ENCODE peak calls at places on chromosome 12, in five cellular contexts. G, F, K, L and X are unnamed samples.
A peak's percentile ranks its signal among the peaks of the same experiment; 100 is the strongest.

GRCh38 chr12:127565241-127565640 is 701.7 kb upstream of the TMEM132C start:
- DNase-seq in L (no peak), F (no peak), G (no peak), K (no peak), X (no peak)

GRCh38 chr12:116070420-116070819 is 207.1 kb downstream of the MED13L start:
- DNase-seq in G (no peak), K (no peak), F (no peak), L (no peak), X (no peak)

GRCh38 chr12:125395583-125396215 is 330.5 kb downstream of the AACS start:
- DNase-seq in G (no peak), F (no peak), K (no peak), L (no peak), X (no peak)

GRCh38 chr12:30964896-30965612 is 38.5 kb downstream of the TSPAN11 start:
- DNase-seq in G (no peak), K (no peak), L (no peak), F (no peak), X (no peak)

GRCh38 chr12:38904932-38905479 is 385 bp downstream of the CPNE8 start:
- DNase-seq in G (peak; percentile 66), L (peak; percentile 79), K (no peak), F (peak; percentile 10), X (no peak)

GRCh38 chr12:40980346-40981005 is 207.6 kb upstream of the PDZRN4 start:
- DNase-seq in K (no peak), L (no peak), F (no peak), G (peak; percentile 64), X (no peak)

GRCh38 chr12:124520258-124520657 is 47.2 kb downstream of the NCOR2 start:
- DNase-seq in L (peak; percentile 53), F (no peak), G (no peak), K (no peak), X (no peak)

GRCh38 chr12:69534389-69534822 is 50.9 kb upstream of the CCT2 start:
- DNase-seq in K (no peak), L (peak; percentile 58), G (peak; percentile 90), F (no peak), X (peak; percentile 98)

GRCh38 chr12:78095623-78096022 is 264.9 kb downstream of the NAV3 start:
- DNase-seq in F (no peak), L (no peak), K (no peak), G (no peak), X (no peak)

GRCh38 chr12:22339691-22340090 is 5.2 kb upstream of the ST8SIA1 start:
- DNase-seq in G (no peak), F (no peak), K (no peak), L (no peak), X (no peak)

GRCh38 chr12:13973981-13974380 is 7.4 kb downstream of the GRIN2B start:
- DNase-seq in K (no peak), L (no peak), F (no peak), G (no peak), X (no peak)

GRCh38 chr12:39368891-39369290 is 74.0 kb downstream of the KIF21A start:
- DNase-seq in G (no peak), F (no peak), L (no peak), K (no peak), X (no peak)

GRCh38 chr12:49959570-49960473 is 1.9 kb upstream of the AQP5 start:
- DNase-seq in G (no peak), F (no peak), K (no peak), L (no peak), X (no peak)

GRCh38 chr12:25950329-25951115 is 8.0 kb upstream of the RASSF8 start:
- DNase-seq in K (no peak), L (no peak), G (no peak), F (no peak), X (no peak)

GRCh38 chr12:1611775-1612174 is 17.3 kb upstream of the WNT5B start:
- DNase-seq in G (no peak), F (no peak), K (no peak), L (no peak), X (peak; percentile 76)

GRCh38 chr12:19025582-19025981 is 104.0 kb upstream of the PLEKHA5 start:
- DNase-seq in G (no peak), K (no peak), F (no peak), L (no peak), X (no peak)

GRCh38 chr12:50222275-50222783 is 55.2 kb upstream of the CERS5 start:
- DNase-seq in K (no peak), L (peak; percentile 28), F (no peak), G (peak; percentile 83), X (peak; percentile 89)

GRCh38 chr12:80356092-80356491 is 87.9 kb upstream of the PTPRQ start:
- DNase-seq in L (no peak), G (no peak), F (no peak), K (no peak), X (no peak)